ENCODE peak calls at places on chromosomes 7 and 10, in nine cellular contexts. W, D, C, N, J, Y, Z, V and U are unnamed samples.
A peak's percentile ranks its signal among the peaks of the same experiment; 100 is the strongest.

GRCh38 chr7:2589341-2589740 is 30.6 kb downstream of the IQCE start:
- DNase-seq in W (no peak), D (no peak), C (no peak), N (no peak), J (no peak), Y (no peak), Z (no peak), V (no peak), U (no peak)

GRCh38 chr7:30796105-30796869 is 25.1 kb downstream of the MINDY4 start:
- DNase-seq in W (no peak), D (peak; percentile 57), C (no peak), N (no peak), J (peak; percentile 62), Y (no peak), Z (no peak), V (peak; percentile 54), U (no peak)

GRCh38 chr7:22255834-22256233 is 101.1 kb downstream of the RAPGEF5 start:
- DNase-seq in W (no peak), D (no peak), C (peak; percentile 17), N (no peak), J (no peak), Y (no peak), Z (no peak), V (no peak), U (no peak)

GRCh38 chr7:1209097-1209496 is 23.6 kb upstream of the UNCX start:
- DNase-seq in W (no peak), D (no peak), C (no peak), N (no peak), J (no peak), Y (no peak), Z (no peak), V (no peak), U (no peak)

GRCh38 chr10:104925232-104925851 is 284.3 kb downstream of the SORCS3 start:
- DNase-seq in W (peak; percentile 9), D (no peak), C (peak; percentile 73), N (peak; percentile 39), J (peak; percentile 10), Y (no peak), Z (no peak), V (peak; percentile 7), U (peak; percentile 19)

GRCh38 chr10:70359017-70359550 is 23.3 kb downstream of the LRRC20 start:
- DNase-seq in W (no peak), D (no peak), C (no peak), N (no peak), J (no peak), Y (no peak), Z (no peak), V (no peak), U (no peak)

GRCh38 chr10:95864906-95865813 is 42.6 kb upstream of the CC2D2B start:
- DNase-seq in W (no peak), D (peak; percentile 91), C (peak; percentile 74), N (peak; percentile 71), J (peak; percentile 95), Y (peak; percentile 39), Z (no peak), V (peak; percentile 71), U (peak; percentile 24)

GRCh38 chr10:113431807-113432206 is 121.0 kb upstream of the HABP2 start:
- DNase-seq in W (no peak), D (no peak), C (no peak), N (no peak), J (no peak), Y (no peak), Z (no peak), V (no peak), U (no peak)

GRCh38 chr7:117062300-117062699 is 109.0 kb downstream of the ST7 start:
- DNase-seq in W (no peak), D (no peak), C (no peak), N (no peak), J (no peak), Y (no peak), Z (no peak), V (no peak), U (no peak)

GRCh38 chr10:131686781-131687419 is 213.9 kb upstream of the PPP2R2D start:
- DNase-seq in W (no peak), D (no peak), C (no peak), N (no peak), J (no peak), Y (no peak), Z (no peak), V (no peak), U (no peak)

GRCh38 chr7:133931053-133931452 is 196.1 kb upstream of the LRGUK start:
- DNase-seq in W (no peak), D (no peak), C (peak; percentile 63), N (no peak), J (no peak), Y (no peak), Z (no peak), V (no peak), U (no peak)

GRCh38 chr7:339062-339342 is 49.0 kb downstream of the FOXL3 start:
- DNase-seq in W (no peak), D (no peak), C (no peak), N (no peak), J (no peak), Y (no peak), Z (no peak), V (no peak), U (no peak)

GRCh38 chr10:48464121-48464870 is 140.6 kb downstream of the ARHGAP22 start:
- DNase-seq in W (no peak), D (no peak), C (no peak), N (no peak), J (no peak), Y (no peak), Z (no peak), V (no peak), U (no peak)

GRCh38 chr7:138843632-138844580 is 45.9 kb upstream of the ATP6V0A4 start:
- DNase-seq in W (no peak), D (no peak), C (no peak), N (no peak), J (no peak), Y (no peak), Z (no peak), V (no peak), U (no peak)

GRCh38 chr7:2754086-2754485 is 66.1 kb downstream of the AMZ1 start:
- DNase-seq in W (no peak), D (no peak), C (no peak), N (no peak), J (no peak), Y (no peak), Z (no peak), V (no peak), U (no peak)

GRCh38 chr10:69359089-69360025 is 57.4 kb downstream of the TACR2 start:
- DNase-seq in W (no peak), D (no peak), C (no peak), N (no peak), J (peak; percentile 67), Y (no peak), Z (no peak), V (no peak), U (no peak)

GRCh38 chr10:8481718-8482504 is 427.4 kb downstream of the GATA3 start:
- DNase-seq in W (no peak), D (peak; percentile 74), C (no peak), N (no peak), J (no peak), Y (no peak), Z (no peak), V (no peak), U (no peak)

GRCh38 chr7:131007439-131008330 is 273.7 kb upstream of the KLF14 start:
- DNase-seq in W (peak; percentile 58), D (no peak), C (peak; percentile 92), N (peak; percentile 53), J (peak; percentile 79), Y (no peak), Z (peak; percentile 45), V (peak; percentile 84), U (peak; percentile 47)

GRCh38 chr10:100485841-100486495 is 23.2 kb downstream of the WNT8B start:
- DNase-seq in W (no peak), D (no peak), C (no peak), N (no peak), J (no peak), Y (no peak), Z (no peak), V (no peak), U (no peak)

GRCh38 chr7:134691820-134692705 is 45.4 kb downstream of the BPGM start:
- DNase-seq in W (no peak), D (peak; percentile 53), C (no peak), N (no peak), J (peak; percentile 65), Y (no peak), Z (no peak), V (peak; percentile 90), U (peak; percentile 69)

GRCh38 chr7:127041689-127042452 is 210.9 kb downstream of the GRM8 start:
- DNase-seq in W (no peak), D (no peak), C (no peak), N (no peak), J (no peak), Y (no peak), Z (no peak), V (no peak), U (no peak)

GRCh38 chr7:2604608-2605174 is 27.1 kb upstream of the TTYH3 start:
- DNase-seq in W (no peak), D (no peak), C (no peak), N (no peak), J (no peak), Y (no peak), Z (no peak), V (no peak), U (no peak)

GRCh38 chr10:63614371-63614891 is 93.2 kb downstream of the REEP3 start:
- DNase-seq in W (no peak), D (no peak), C (no peak), N (no peak), J (peak; percentile 61), Y (no peak), Z (no peak), V (peak; percentile 8), U (no peak)

GRCh38 chr10:25683291-25683690 is 250.7 kb upstream of the MYO3A start:
- DNase-seq in W (no peak), D (peak; percentile 72), C (no peak), N (no peak), J (peak; percentile 23), Y (no peak), Z (no peak), V (no peak), U (no peak)

GRCh38 chr10:80015911-80016590 is 62.4 kb upstream of the TMEM254 start:
- DNase-seq in W (no peak), D (no peak), C (no peak), N (no peak), J (no peak), Y (no peak), Z (no peak), V (no peak), U (no peak)

GRCh38 chr7:29795696-29796095 is 10.6 kb upstream of the WIPF3 start:
- DNase-seq in W (no peak), D (no peak), C (peak; percentile 20), N (no peak), J (no peak), Y (no peak), Z (no peak), V (no peak), U (no peak)

GRCh38 chr10:124082555-124082954 is 10.8 kb downstream of the CHST15 start:
- DNase-seq in W (no peak), D (no peak), C (no peak), N (no peak), J (no peak), Y (no peak), Z (no peak), V (no peak), U (no peak)

GRCh38 chr10:78165617-78166016 is 132.0 kb downstream of the RPS24 start:
- DNase-seq in W (no peak), D (no peak), C (no peak), N (peak; percentile 33), J (no peak), Y (no peak), Z (no peak), V (peak; percentile 14), U (no peak)

GRCh38 chr10:29039659-29040309 is 249.1 kb upstream of the LYZL1 start:
- DNase-seq in W (no peak), D (no peak), C (no peak), N (no peak), J (peak; percentile 96), Y (no peak), Z (no peak), V (peak; percentile 96), U (peak; percentile 5)

GRCh38 chr7:19798986-19799385 is 25.6 kb upstream of the TMEM196 start:
- DNase-seq in W (no peak), D (no peak), C (no peak), N (no peak), J (no peak), Y (no peak), Z (no peak), V (no peak), U (no peak)

GRCh38 chr7:100342761-100343160 is 15.2 kb upstream of the PILRB start:
- DNase-seq in W (no peak), D (no peak), C (peak; percentile 32), N (no peak), J (no peak), Y (no peak), Z (no peak), V (no peak), U (no peak)